ENCODE peak calls at places on chromosomes 6 and 20, in eight cellular contexts. H is fibroblast of mammary gland, P is BJ, N is colonic mucosa, U is fibroblast of the aortic adventitia, O is body of pancreas, S is cardiac fibroblast, C is fibroblast of lung. K is an unnamed sample.

GRCh38 chr20:11814276-11814675 is 103.4 kb upstream of the BTBD3 start:
- DNase-seq in S (peak; percentile 76), N (no peak), C (peak; percentile 95), U (peak; percentile 59), P (no peak), H (peak; percentile 79), O (no peak), K (no peak)

GRCh38 chr6:35448191-35448590 is 3.9 kb upstream of the FANCE start:
- DNase-seq in N (no peak), H (no peak), U (no peak), S (no peak), C (no peak), P (no peak), O (no peak), K (no peak)

GRCh38 chr6:169097336-169098052 is 156.2 kb downstream of the THBS2 start:
- DNase-seq in S (peak; percentile 98), C (peak; percentile 100), O (no peak), N (no peak), H (peak; percentile 98), U (peak; percentile 97), P (peak; percentile 97), K (peak; percentile 98)

GRCh38 chr6:154241570-154241969 is 115.0 kb downstream of the IPCEF1 start:
- DNase-seq in O (no peak), H (no peak), P (no peak), N (no peak), U (no peak), C (peak; percentile 35), S (no peak), K (no peak)

GRCh38 chr20:63147532-63147931 is 68.4 kb downstream of the YTHDF1 start:
- DNase-seq in N (no peak), S (no peak), C (no peak), P (no peak), H (no peak), U (no peak), O (no peak), K (no peak)

GRCh38 chr6:136956590-136957573 is 34.8 kb downstream of the SLC35D3 start:
- DNase-seq in C (peak; percentile 5), H (no peak), P (no peak), O (no peak), U (no peak), S (no peak), N (no peak), K (no peak)

GRCh38 chr20:38534756-38535155 is 46.2 kb upstream of the ADIG start:
- DNase-seq in U (no peak), S (no peak), P (no peak), N (no peak), H (no peak), O (no peak), C (no peak), K (no peak)

GRCh38 chr20:25223179-25223661 is 24.7 kb upstream of the PYGB start:
- DNase-seq in H (peak; percentile 74), C (peak; percentile 97), P (peak; percentile 62), S (peak; percentile 97), U (peak; percentile 74), O (no peak), N (peak; percentile 73), K (peak; percentile 84)

GRCh38 chr20:54189630-54190029 is 15.8 kb upstream of the CYP24A1 start:
- DNase-seq in S (no peak), U (no peak), N (no peak), O (no peak), P (no peak), C (no peak), H (peak; percentile 48), K (no peak)

GRCh38 chr20:58209652-58210397 is 18.6 kb downstream of the ANKRD60 start:
- DNase-seq in S (peak; percentile 75), U (peak; percentile 73), H (peak; percentile 66), O (peak; percentile 87), P (no peak), C (peak; percentile 52), N (peak; percentile 85), K (no peak)

GRCh38 chr6:39786636-39787035 is 5.5 kb upstream of the DAAM2 start:
- DNase-seq in O (no peak), P (no peak), C (no peak), N (no peak), U (no peak), H (no peak), S (no peak), K (no peak)

GRCh38 chr20:63890616-63891015 is 4.3 kb upstream of the DNAJC5 start:
- DNase-seq in S (no peak), U (no peak), O (no peak), H (no peak), C (no peak), N (no peak), P (no peak), K (no peak)

GRCh38 chr6:116954335-116954734 is 77.3 kb downstream of the RFX6 start:
- DNase-seq in U (no peak), H (no peak), C (no peak), O (no peak), S (no peak), P (no peak), N (no peak), K (no peak)

DNA sequence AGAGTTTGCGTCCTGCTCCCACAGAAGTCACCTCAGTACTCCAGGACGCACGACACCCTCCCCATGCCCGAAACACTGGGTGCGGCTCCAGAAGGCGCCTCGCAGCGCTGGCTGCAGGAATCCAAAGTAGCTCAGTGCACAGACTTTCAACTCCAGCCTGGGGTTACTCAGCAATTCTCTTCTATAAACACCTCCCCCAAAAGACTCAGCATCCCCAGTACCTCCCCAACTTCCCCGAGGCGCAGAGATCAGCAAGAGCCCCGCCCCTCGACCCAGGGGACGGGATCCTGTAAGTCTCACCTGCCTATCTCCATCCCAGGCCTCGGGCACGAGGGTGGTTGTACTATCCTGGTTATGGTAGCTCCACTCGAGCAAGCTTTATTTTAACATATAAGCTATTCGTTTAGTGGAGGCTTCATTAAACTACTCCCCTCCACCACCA is 88.1 kb downstream of the ZFP64 start:
- DNase-seq in U (no peak), H (peak; percentile 36), C (peak; percentile 56), O (no peak), N (no peak), P (no peak), S (peak; percentile 50), K (no peak)
- H3K4me3 ChIP-seq in U (peak overlapping the region; percentile 61), H (peak overlapping the region; percentile 72), C (peak overlapping the region; percentile 64), O (no peak overlapping the region), N (no peak overlapping the region), P (peak overlapping the region; percentile 61), S (peak overlapping the region; percentile 58), K (peak overlapping the region; percentile 48)

GRCh38 chr20:57047281-57048026 is 219.0 kb downstream of the BMP7 start:
- DNase-seq in H (no peak), C (no peak), O (no peak), U (no peak), N (no peak), P (no peak), S (no peak), K (no peak)
- H3K4me3 ChIP-seq in H (no peak overlapping the region), C (no peak overlapping the region), O (no peak overlapping the region), U (no peak overlapping the region), N (no peak overlapping the region), P (no peak overlapping the region), S (no peak overlapping the region), K (no peak overlapping the region)

GRCh38 chr6:45571159-45571558 is 193.4 kb upstream of the SUPT3H start:
- DNase-seq in N (no peak), U (no peak), C (no peak), P (no peak), O (no peak), S (no peak), H (no peak), K (peak; percentile 72)

GRCh38 chr6:45574013-45574412 is 196.3 kb upstream of the SUPT3H start:
- DNase-seq in S (no peak), U (no peak), C (no peak), N (no peak), P (no peak), O (no peak), H (no peak), K (no peak)

GRCh38 chr6:45569210-45569945 is 191.6 kb upstream of the SUPT3H start:
- DNase-seq in O (no peak), H (no peak), C (peak; percentile 20), N (no peak), U (no peak), S (no peak), P (no peak), K (peak; percentile 96)

GRCh38 chr6:45574885-45575284 is 197.2 kb upstream of the SUPT3H start:
- DNase-seq in O (no peak), H (no peak), U (no peak), P (no peak), N (no peak), C (no peak), S (peak; percentile 11), K (no peak)

GRCh38 chr6:45572833-45573232 is 195.1 kb upstream of the SUPT3H start:
- DNase-seq in O (no peak), H (no peak), U (no peak), C (no peak), N (no peak), S (no peak), P (no peak), K (no peak)
- H3K4me3 ChIP-seq in O (no peak overlapping the region), H (no peak overlapping the region), U (no peak overlapping the region), C (no peak overlapping the region), N (no peak overlapping the region), S (no peak overlapping the region), P (no peak overlapping the region), K (no peak overlapping the region)

GRCh38 chr6:85678000-85678601 is 35.4 kb upstream of the SYNCRIP start:
- DNase-seq in O (no peak), N (no peak), U (no peak), C (no peak), P (no peak), H (peak; percentile 8), S (no peak), K (no peak)

GRCh38 chr6:85677243-85677956 is 34.7 kb upstream of the SYNCRIP start:
- DNase-seq in S (peak; percentile 51), H (peak; percentile 24), C (no peak), P (no peak), U (peak; percentile 58), N (no peak), O (no peak), K (no peak)

GRCh38 chr6:85678602-85679444 is 36.1 kb upstream of the SYNCRIP start:
- DNase-seq in N (peak; percentile 99), P (peak; percentile 97), U (peak; percentile 99), O (peak; percentile 99), S (peak; percentile 99), C (peak; percentile 99), H (peak; percentile 98), K (peak; percentile 93)

GRCh38 chr6:85679445-85680123 is 36.9 kb upstream of the SYNCRIP start:
- DNase-seq in S (peak; percentile 28), P (no peak), C (no peak), U (no peak), H (peak; percentile 18), O (no peak), N (no peak), K (no peak)

DNA sequence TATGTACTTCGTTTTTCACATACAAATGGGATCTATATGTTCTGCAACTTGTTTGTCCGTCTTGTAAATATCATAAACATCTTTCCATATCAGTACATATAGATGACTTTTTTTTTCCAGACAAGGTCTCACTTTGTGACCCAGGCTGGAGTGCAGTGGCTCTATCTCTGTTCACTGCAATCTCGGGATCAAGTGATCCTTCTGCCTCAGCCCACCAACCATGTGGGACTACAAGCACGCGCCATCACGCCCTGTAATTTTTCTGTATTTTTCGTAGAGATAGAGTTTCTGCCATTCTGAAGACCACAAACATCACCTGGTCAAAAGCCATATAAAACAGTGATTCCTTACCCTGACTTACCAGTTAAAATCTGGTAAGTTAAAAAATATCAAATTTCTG is 37.7 kb upstream of the SYNCRIP start:
- DNase-seq in O (no peak), C (no peak), U (no peak), S (no peak), H (peak; percentile 7), N (no peak), P (no peak), K (no peak)
- H3K4me3 ChIP-seq in O (no peak overlapping the region), C (peak overlapping the region; percentile 39), U (peak overlapping the region; percentile 77), S (peak overlapping the region; percentile 67), H (peak overlapping the region; percentile 65), N (no peak overlapping the region), P (no peak overlapping the region), K (no peak overlapping the region)

K was measured in retinal pigment epithelial cell.